ENCODE peak calls at places on chromosomes 5 and 9, in five cellular contexts. Q is IMR-90, H is H1, U is H9, O is neuronal stem cell. N is an unnamed sample.

GRCh38 chr5:150001660-150002493 is 1.3 kb downstream of the HMGXB3 start:
- DNase-seq in U (peak), O (peak), Q (peak), H (no peak), N (peak)

GRCh38 chr5:135546912-135547311 is 11.1 kb upstream of the NEUROG1 start:
- DNase-seq in H (no peak), Q (no peak), O (no peak), U (no peak), N (no peak)

GRCh38 chr5:97636766-97637165 is 453.7 kb upstream of the RIOK2 start:
- DNase-seq in H (no peak), U (no peak), O (no peak), Q (peak), N (no peak)

GRCh38 chr9:90071257-90071656 is 466.4 kb downstream of the GADD45G start:
- DNase-seq in H (no peak), O (no peak), Q (no peak), U (no peak), N (no peak)

GRCh38 chr9:137797206-137798120 is 80.1 kb upstream of the CACNA1B start:
- DNase-seq in O (no peak), H (no peak), Q (no peak), U (no peak), N (no peak)

GRCh38 chr9:69931340-69931739 is 110.7 kb downstream of the CFAP95 start:
- DNase-seq in H (no peak), Q (no peak), U (peak), O (no peak), N (no peak)

GRCh38 chr5:123438902-123439301 is 15.7 kb upstream of the CEP120 start:
- DNase-seq in U (no peak), H (no peak), O (no peak), Q (peak), N (no peak)

GRCh38 chr9:13267743-13268142 is 11.7 kb downstream of the MPDZ start:
- DNase-seq in O (no peak), U (no peak), H (no peak), Q (peak), N (peak)

GRCh38 chr9:129270903-129271431 is 92.9 kb upstream of the IER5L start:
- DNase-seq in O (no peak), H (no peak), U (no peak), Q (peak), N (no peak)

GRCh38 chr5:40937064-40937463 is 27.8 kb downstream of the C7 start:
- DNase-seq in O (no peak), U (no peak), H (no peak), Q (no peak), N (no peak)

GRCh38 chr9:128072144-128073021 is 4.4 kb downstream of the SLC25A25 start:
- DNase-seq in Q (peak), O (no peak), U (no peak), H (no peak), N (peak)
- H4K91ac ChIP-seq in Q (peak), O (no peak), U (no peak), H (no peak), N (no peak)

DNA sequence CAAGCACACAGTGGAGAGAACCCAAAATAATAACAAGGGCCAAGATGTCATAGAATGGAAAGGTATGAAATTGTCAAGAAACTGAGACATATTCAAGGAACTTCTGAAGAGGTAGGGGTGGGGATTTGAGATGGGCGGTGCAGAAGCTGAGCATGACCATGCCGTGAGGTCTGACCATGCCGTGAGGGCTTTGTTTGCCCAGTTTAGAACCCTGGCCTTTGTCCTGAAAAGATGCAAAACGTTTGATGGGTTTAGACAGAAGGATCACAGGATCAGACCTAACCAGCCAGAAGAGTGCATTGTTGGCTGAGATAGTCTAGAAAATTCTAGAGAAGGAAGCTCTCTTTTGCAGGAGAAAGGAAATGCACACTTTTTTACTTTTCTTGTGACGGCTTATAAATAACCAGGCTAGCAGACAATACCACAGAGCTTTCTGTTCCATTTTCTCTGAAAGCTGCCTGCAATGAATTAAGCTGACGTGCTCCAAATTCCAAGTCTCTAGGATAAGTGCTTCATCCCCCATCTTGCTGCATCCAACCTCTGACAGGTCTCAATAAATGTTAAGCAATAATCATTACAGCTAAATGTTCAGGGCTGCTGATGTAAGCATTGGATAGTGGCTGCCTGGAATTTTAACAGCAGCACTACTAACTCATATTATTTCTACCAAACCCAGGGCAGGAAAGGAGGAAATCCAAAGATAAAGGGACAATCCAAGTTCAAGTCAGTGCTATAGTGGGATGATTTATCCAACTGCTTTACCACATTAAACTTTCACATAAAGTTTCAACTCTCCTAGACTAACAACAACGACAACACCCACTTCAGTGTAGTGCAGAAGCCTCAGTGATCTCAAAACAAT is 111.0 kb upstream of the IL6ST start:
- DNase-seq in Q (no peak), O (no peak), H (no peak), U (no peak), N (no peak)
- H4K91ac ChIP-seq in Q (no peak), O (no peak), H (no peak), U (no peak), N (no peak)

GRCh38 chr5:159051431-159052281 is 48.1 kb downstream of the EBF1 start:
- DNase-seq in Q (no peak), U (peak), O (no peak), H (peak), N (no peak)
- H4K91ac ChIP-seq in Q (no peak), U (no peak), O (no peak), H (no peak), N (no peak)

DNA sequence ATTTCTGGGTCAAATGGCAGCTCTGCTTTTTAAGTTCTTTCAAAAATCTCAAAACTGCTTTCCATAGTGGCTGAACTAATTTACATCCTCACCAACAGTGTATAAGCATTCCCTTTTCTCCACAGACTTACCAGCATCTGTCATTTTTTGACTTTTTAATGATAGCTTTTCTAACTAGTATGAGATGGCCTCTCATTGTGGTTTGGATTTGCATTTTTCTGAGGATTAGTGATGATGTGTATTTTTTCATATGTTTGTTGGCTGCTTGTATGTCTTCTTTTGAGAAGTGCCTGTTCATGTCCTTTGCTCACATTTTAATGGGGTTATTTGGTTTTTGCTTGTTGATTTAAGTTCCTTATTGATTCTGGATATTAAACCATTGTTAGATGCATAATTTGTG is 90.0 kb upstream of the HMHB1 start:
- DNase-seq in U (no peak), O (no peak), Q (no peak), H (no peak), N (no peak)
- H4K91ac ChIP-seq in U (no peak), O (no peak), Q (no peak), H (no peak), N (no peak)

DNA sequence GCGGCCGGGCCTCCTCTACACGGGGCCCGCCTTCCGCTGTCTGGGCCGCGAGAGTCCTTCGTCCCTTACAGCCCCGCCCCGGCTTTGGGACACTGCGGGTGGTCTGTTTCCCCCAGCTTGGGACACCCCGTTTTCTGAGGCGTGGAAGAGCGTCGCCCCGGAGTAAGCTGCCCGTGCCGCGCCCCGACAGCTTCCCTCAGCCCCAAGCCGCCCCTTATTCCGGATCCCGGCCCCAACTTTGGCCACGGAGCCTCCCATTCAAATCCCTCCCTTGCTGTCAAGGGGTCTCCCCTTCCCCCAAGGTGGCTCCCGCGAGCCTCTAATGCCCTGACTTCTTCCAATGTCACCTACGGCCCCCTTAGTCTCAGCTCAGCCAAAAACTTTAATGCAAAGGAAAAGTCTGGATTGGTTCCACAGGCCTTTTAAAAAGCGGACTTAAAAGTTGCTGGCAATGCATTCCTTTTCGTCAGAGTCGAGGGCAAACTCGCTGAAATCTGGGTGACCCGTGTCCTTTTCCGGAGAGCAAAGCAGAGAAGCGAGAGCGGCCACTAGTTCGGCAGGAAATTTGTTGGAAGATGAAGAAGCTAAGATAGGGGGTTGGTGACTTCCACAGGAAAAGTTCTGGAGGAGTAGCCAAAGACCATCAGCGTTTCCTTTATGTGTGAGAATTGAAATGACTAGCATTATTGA is 19.9 kb downstream of the EXOSC2 start:
- DNase-seq in U (peak), H (no peak), O (no peak), Q (peak), N (no peak)
- H4K91ac ChIP-seq in U (no peak), H (no peak), O (no peak), Q (no peak), N (peak)

N was measured in trophoblast cell.